ENCODE peak calls at places on chromosomes 1 and 21, in four cellular contexts. One of them, this sample, is unnamed.

GRCh38 chr21:42199488-42200463 is 19.2 kb upstream of the ABCG1 start:
- DNase-seq in H9: no peak
- DNase-seq in H1: no peak
- DNase-seq in IMR-90: peak; percentile 77
- DNase-seq in this sample: peak; percentile 18

GRCh38 chr1:19074361-19074901 is 118.0 kb upstream of the IFFO2 start:
- DNase-seq in H1: no peak
- DNase-seq in H9: no peak
- DNase-seq in IMR-90: no peak
- DNase-seq in this sample: no peak

GRCh38 chr1:109377698-109378097 is 20.0 kb downstream of the SORT1 start:
- DNase-seq in H9: no peak
- DNase-seq in IMR-90: no peak
- DNase-seq in H1: no peak
- DNase-seq in this sample: no peak

GRCh38 chr1:113456967-113457366 is 66.7 kb downstream of the MAGI3 start:
- DNase-seq in IMR-90: peak; percentile 98
- DNase-seq in H1: no peak
- DNase-seq in H9: no peak
- DNase-seq in this sample: peak; percentile 6

GRCh38 chr1:169108897-169109560 is 2.5 kb downstream of the ATP1B1 start:
- DNase-seq in IMR-90: peak; percentile 35
- DNase-seq in H1: no peak
- DNase-seq in H9: no peak
- DNase-seq in this sample: peak; percentile 75

GRCh38 chr1:212139526-212140137 is 104.1 kb downstream of the DTL start:
- DNase-seq in IMR-90: no peak
- DNase-seq in H9: no peak
- DNase-seq in H1: no peak
- DNase-seq in this sample: no peak

GRCh38 chr1:43239484-43239883 is 30.3 kb upstream of the TMEM125 start:
- DNase-seq in IMR-90: no peak
- DNase-seq in H9: no peak
- DNase-seq in H1: no peak
- DNase-seq in this sample: no peak

GRCh38 chr1:163875214-163875926 is 553.6 kb downstream of the NUF2 start:
- DNase-seq in H1: no peak
- DNase-seq in H9: no peak
- DNase-seq in IMR-90: peak; percentile 22
- DNase-seq in this sample: no peak

DNA sequence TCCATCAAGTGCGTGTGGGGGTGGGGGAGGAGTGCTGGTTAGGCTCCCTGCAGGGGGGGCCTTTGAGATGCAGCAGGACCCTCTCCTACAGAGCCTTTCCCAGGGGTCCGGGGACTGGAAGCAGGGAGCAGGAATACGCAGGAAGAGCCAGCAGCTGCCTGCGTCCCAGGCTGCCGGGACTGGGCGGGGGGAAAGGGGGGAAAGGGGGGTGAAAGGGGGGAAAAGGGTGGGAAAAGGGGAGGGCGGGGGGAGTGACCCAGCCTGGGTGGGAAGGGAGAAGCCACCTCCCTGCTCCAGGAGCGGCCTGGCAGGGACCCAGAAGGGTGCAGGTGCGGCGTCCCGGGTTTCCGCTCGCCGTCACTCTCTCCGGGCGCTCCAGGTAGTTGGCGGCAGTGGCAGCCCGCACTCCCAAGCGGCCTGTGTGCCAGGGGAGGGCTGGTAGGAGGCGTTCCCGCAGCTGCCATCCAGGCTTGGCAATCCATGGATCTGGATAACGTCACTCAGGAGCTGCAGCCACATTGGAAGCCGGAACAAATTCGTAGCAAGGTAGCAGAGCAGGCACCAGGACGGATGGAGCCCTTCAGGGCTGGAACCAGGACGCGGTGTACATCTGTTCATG is 141.0 kb upstream of the NGF start:
- DNase-seq in H1: no peak
- DNase-seq in H9: peak; percentile 31
- DNase-seq in IMR-90: no peak
- DNase-seq in this sample: no peak
- H3K56ac ChIP-seq in H1: no peak overlapping the region
- H3K56ac ChIP-seq in H9: no peak overlapping the region
- H3K56ac ChIP-seq in IMR-90: no peak overlapping the region
- H3K56ac ChIP-seq in this sample: no peak overlapping the region

GRCh38 chr1:94244816-94245215 is 7.4 kb upstream of the ARHGAP29 start:
- DNase-seq in H1: no peak
- DNase-seq in IMR-90: no peak
- DNase-seq in H9: no peak
- DNase-seq in this sample: no peak
- H3K56ac ChIP-seq in H1: no peak overlapping the region
- H3K56ac ChIP-seq in IMR-90: no peak overlapping the region
- H3K56ac ChIP-seq in H9: no peak overlapping the region
- H3K56ac ChIP-seq in this sample: no peak overlapping the region

GRCh38 chr1:53116307-53116810 is 26.1 kb downstream of the SLC1A7 start:
- DNase-seq in H1: no peak
- DNase-seq in H9: no peak
- DNase-seq in IMR-90: no peak
- DNase-seq in this sample: no peak

GRCh38 chr1:53115403-53116306 is 26.8 kb downstream of the SLC1A7 start:
- DNase-seq in H1: no peak
- DNase-seq in H9: peak; percentile 51
- DNase-seq in IMR-90: peak; percentile 65
- DNase-seq in this sample: peak; percentile 94

GRCh38 chr1:53114090-53114489 is 28.3 kb downstream of the SLC1A7 start:
- DNase-seq in IMR-90: no peak
- DNase-seq in H9: no peak
- DNase-seq in H1: no peak
- DNase-seq in this sample: no peak

GRCh38 chr1:53112861-53113260 is 29.6 kb downstream of the SLC1A7 start:
- DNase-seq in IMR-90: peak; percentile 28
- DNase-seq in H9: no peak
- DNase-seq in H1: no peak
- DNase-seq in this sample: no peak

GRCh38 chr1:53114581-53115400 is 27.6 kb downstream of the SLC1A7 start:
- DNase-seq in H1: no peak
- DNase-seq in H9: no peak
- DNase-seq in IMR-90: no peak
- DNase-seq in this sample: no peak
- H3K56ac ChIP-seq in H1: no peak overlapping the region
- H3K56ac ChIP-seq in H9: no peak overlapping the region
- H3K56ac ChIP-seq in IMR-90: peak overlapping the region; percentile 50
- H3K56ac ChIP-seq in this sample: peak overlapping the region; percentile 51

DNA sequence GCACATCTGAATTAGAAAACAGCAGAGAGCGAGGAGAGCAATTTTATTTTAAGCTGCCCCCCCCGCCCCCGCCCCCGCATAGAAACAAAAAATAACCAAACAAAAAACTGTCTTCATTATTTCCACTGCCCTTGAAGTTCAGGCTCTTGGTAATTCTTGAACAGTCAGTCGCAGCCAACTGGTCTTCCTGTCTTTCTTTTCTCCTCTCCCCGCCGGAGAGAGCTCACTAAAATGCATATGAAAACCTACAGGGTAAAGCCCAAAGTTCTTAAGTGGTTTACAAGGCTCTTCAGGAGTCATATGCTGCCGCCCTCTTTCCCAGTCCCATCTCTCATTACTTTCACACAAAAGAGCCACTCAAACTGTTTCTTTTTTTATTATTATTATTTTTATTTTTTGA is 1.1 kb upstream of the ANKRD35 start:
- DNase-seq in H1: no peak
- DNase-seq in H9: no peak
- DNase-seq in IMR-90: no peak
- DNase-seq in this sample: no peak
- H3K56ac ChIP-seq in H1: no peak overlapping the region
- H3K56ac ChIP-seq in H9: no peak overlapping the region
- H3K56ac ChIP-seq in IMR-90: no peak overlapping the region
- H3K56ac ChIP-seq in this sample: no peak overlapping the region

GRCh38 chr1:224258351-224258750 is 71.6 kb downstream of the NVL start:
- DNase-seq in IMR-90: no peak
- DNase-seq in H9: no peak
- DNase-seq in H1: no peak
- DNase-seq in this sample: no peak

GRCh38 chr1:224253721-224254120 is 70.7 kb downstream of the DEGS1 start:
- DNase-seq in H9: no peak
- DNase-seq in H1: no peak
- DNase-seq in IMR-90: peak; percentile 27
- DNase-seq in this sample: no peak

GRCh38 chr1:224256642-224257041 is 73.3 kb downstream of the NVL start:
- DNase-seq in H1: no peak
- DNase-seq in H9: peak; percentile 34
- DNase-seq in IMR-90: no peak
- DNase-seq in this sample: peak; percentile 67

GRCh38 chr1:224251741-224252146 is 68.7 kb downstream of the DEGS1 start:
- DNase-seq in IMR-90: no peak
- DNase-seq in H9: no peak
- DNase-seq in H1: no peak
- DNase-seq in this sample: peak; percentile 81

GRCh38 chr1:224252466-224252865 is 69.4 kb downstream of the DEGS1 start:
- DNase-seq in H1: no peak
- DNase-seq in H9: no peak
- DNase-seq in IMR-90: no peak
- DNase-seq in this sample: no peak
- H3K56ac ChIP-seq in H1: no peak overlapping the region
- H3K56ac ChIP-seq in H9: no peak overlapping the region
- H3K56ac ChIP-seq in IMR-90: no peak overlapping the region
- H3K56ac ChIP-seq in this sample: no peak overlapping the region

GRCh38 chr1:17429183-17429582 is 10.3 kb downstream of the RCC2 start:
- DNase-seq in H9: no peak
- DNase-seq in IMR-90: no peak
- DNase-seq in H1: no peak
- DNase-seq in this sample: no peak
- H3K56ac ChIP-seq in H9: no peak overlapping the region
- H3K56ac ChIP-seq in IMR-90: no peak overlapping the region
- H3K56ac ChIP-seq in H1: no peak overlapping the region
- H3K56ac ChIP-seq in this sample: no peak overlapping the region

GRCh38 chr1:32201011-32201855 is 838 bp downstream of the CCDC28B start:
- DNase-seq in H9: peak; percentile 78
- DNase-seq in IMR-90: peak; percentile 67
- DNase-seq in H1: no peak
- DNase-seq in this sample: peak; percentile 79

GRCh38 chr1:32208463-32208862 is 426 bp upstream of the DCDC2B start:
- DNase-seq in H1: no peak
- DNase-seq in H9: no peak
- DNase-seq in IMR-90: no peak
- DNase-seq in this sample: no peak

GRCh38 chr1:32208891-32209309 is at the start of gene DCDC2B:
- DNase-seq in H9: no peak
- DNase-seq in IMR-90: peak; percentile 37
- DNase-seq in H1: no peak
- DNase-seq in this sample: peak; percentile 62

GRCh38 chr1:32205401-32206370 is at the start of gene IQCC:
- DNase-seq in H1: peak; percentile 81
- DNase-seq in IMR-90: peak; percentile 74
- DNase-seq in H9: peak; percentile 94
- DNase-seq in this sample: peak; percentile 96

DNA sequence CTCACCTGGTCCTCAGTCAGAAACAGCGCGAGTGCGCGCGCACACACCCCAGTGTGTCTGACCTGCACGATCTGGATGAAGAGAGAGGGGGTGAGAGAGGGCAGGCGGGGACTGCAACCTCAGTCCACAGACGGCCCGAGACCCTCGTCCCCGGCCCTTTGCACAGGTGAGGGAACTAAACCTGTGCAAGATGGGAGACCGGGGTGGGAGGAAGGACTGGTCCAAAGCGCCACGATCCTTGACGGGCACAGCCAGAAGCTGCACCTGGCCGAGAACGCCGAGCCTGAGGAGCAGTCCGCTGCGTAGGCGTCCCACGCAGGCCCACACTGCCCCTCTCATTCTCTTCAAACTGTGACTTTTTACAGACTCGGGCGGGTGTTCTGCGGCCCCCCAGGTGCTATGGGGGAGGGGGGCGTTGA is 519 bp upstream of the IQCC start:
- DNase-seq in H1: no peak
- DNase-seq in IMR-90: no peak
- DNase-seq in H9: no peak
- DNase-seq in this sample: peak; percentile 16
- H3K56ac ChIP-seq in H1: no peak overlapping the region
- H3K56ac ChIP-seq in IMR-90: no peak overlapping the region
- H3K56ac ChIP-seq in H9: no peak overlapping the region
- H3K56ac ChIP-seq in this sample: peak overlapping the region; percentile 77

DNA sequence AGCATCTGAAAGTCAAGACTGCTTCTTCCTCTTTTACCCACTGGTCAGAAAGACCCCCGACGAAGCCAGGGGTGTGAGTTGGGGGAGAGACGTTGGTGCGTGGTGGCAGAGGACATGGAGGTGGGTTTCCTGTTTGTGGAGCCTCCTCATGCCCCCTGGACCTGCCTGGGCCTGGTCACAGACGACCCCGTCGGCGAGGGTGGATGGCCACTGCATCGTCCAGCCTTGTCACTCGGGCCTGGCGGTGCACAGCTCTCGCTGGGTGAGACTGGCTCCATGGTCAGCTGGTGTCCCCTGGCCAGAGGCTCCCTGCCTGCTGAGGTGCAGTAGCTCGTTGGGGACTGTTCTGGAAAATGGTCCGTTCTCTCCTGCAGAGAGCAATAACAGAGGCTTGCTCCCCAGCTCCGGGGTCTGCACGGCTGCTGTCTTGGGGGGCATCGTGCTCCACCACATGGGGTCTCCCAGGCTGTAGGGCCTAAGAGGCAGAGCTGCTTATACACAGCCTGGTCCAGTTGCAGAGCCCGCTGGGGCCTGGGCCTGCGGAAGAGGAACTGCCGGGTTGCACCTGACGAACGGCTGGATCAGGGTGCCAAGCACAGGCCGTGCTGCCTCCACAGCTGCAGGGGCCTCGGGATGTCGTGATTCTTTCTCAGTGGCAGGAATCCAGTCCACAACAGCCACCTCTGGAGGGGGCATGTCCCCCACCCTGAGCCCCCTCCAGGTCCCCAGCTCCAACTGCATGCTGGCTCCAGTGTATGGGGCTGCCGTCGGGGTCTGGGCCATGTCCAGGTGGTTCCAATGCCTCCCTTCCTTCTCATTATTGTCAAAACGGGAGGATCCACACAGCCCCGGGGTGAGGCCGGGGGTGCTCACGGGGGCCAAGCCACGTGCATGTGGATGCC is 18.0 kb upstream of the ACTRT2 start:
- DNase-seq in IMR-90: no peak
- DNase-seq in H1: no peak
- DNase-seq in H9: no peak
- DNase-seq in this sample: no peak
- H3K56ac ChIP-seq in IMR-90: no peak overlapping the region
- H3K56ac ChIP-seq in H1: no peak overlapping the region
- H3K56ac ChIP-seq in H9: no peak overlapping the region
- H3K56ac ChIP-seq in this sample: no peak overlapping the region